ENCODE peak calls at places on chromosome 22, in ten cellular contexts. S is stimulated activated CD8-positive, alpha-beta memory T cell treated with anti-CD3 and anti-CD28 coated beads, Interleukin-2, amount 100 ng/mL, for 1 hour; F is effector CD8-positive, alpha-beta T cell; W is GM04504; B is stimulated activated CD4-positive, alpha-beta T cell treated with anti-CD3 and anti-CD28 coated beads, Interleukin-15, amount 100 ng/mL, for 24 hours; K is GM06990; A is AG04450; P is lung; D is NCI-H1092 treated with DMSO at 0.1 percent for 48 hours; M is tibial artery. C is an unnamed sample.

GRCh38 chr22:45008853-45009751 is 703 bp downstream of the PHF21B start:
- DNase-seq in S (no peak), F (no peak), W (no peak), B (peak; percentile 26), K (peak; percentile 26), A (no peak), P (no peak), D (no peak), M (no peak), C (no peak)

GRCh38 chr22:50141891-50142363 is 28.6 kb upstream of the PANX2 start:
- DNase-seq in S (no peak), F (no peak), W (no peak), B (no peak), K (no peak), A (peak; percentile 29), P (no peak), D (peak; percentile 2), M (no peak), C (no peak)

GRCh38 chr22:31136155-31136554 is 4.2 kb downstream of the PLA2G3 start:
- DNase-seq in S (no peak), F (no peak), W (no peak), B (no peak), K (no peak), A (no peak), P (no peak), D (no peak), M (no peak), C (no peak)

GRCh38 chr22:37608477-37609239 is at the start of gene GGA1:
- DNase-seq in S (peak; percentile 94), F (peak; percentile 91), W (peak; percentile 90), B (peak; percentile 97), K (peak; percentile 97), A (peak; percentile 90), P (peak; percentile 95), D (peak; percentile 99), M (peak; percentile 94), C (peak; percentile 94)

GRCh38 chr22:50525104-50525958 is at the start of gene SCO2:
- DNase-seq in S (peak; percentile 96), F (peak; percentile 96), W (peak; percentile 92), B (peak; percentile 99), K (peak; percentile 100), A (peak; percentile 94), P (peak; percentile 95), D (peak; percentile 70), M (peak; percentile 95), C (peak; percentile 77)

GRCh38 chr22:43860126-43860525 is 2.2 kb downstream of the SULT4A1 start:
- DNase-seq in S (no peak), F (no peak), W (no peak), B (no peak), K (no peak), A (no peak), P (no peak), D (no peak), M (no peak), C (no peak)

GRCh38 chr22:38305481-38306448 is 11.5 kb downstream of the CSNK1E start:
- DNase-seq in S (no peak), F (no peak), W (no peak), B (peak; percentile 49), K (peak; percentile 82), A (no peak), P (no peak), D (peak; percentile 77), M (no peak), C (no peak)

GRCh38 chr22:37647928-37648327 is 8.5 kb downstream of the SH3BP1 start:
- DNase-seq in S (no peak), F (no peak), W (no peak), B (no peak), K (no peak), A (no peak), P (no peak), D (no peak), M (no peak), C (no peak)

C was measured in ascending aorta.